ENCODE peak calls at places on chromosome 13, in four cellular contexts. H is body of pancreas, Y is hepatocyte, R is heart left ventricle. X is an unnamed sample. For H3K9me3 and H3K4me1, the result is how much of the 10 kb centered on the place peaks cover.

GRCh38 chr13:24053505-24054251 is 106.8 kb upstream of the SPATA13 start:
- DNase-seq in H (peak), R (peak), Y (peak), X (peak)

GRCh38 chr13:28046981-28047380 is 53.4 kb downstream of the FLT3 start:
- DNase-seq in H (no peak), R (no peak), Y (no peak), X (no peak)

GRCh38 chr13:49777746-49778614 is 14.5 kb downstream of the KPNA3 start:
- DNase-seq in H (no peak), R (no peak), Y (no peak), X (no peak)

GRCh38 chr13:21435231-21435630 is 23.9 kb downstream of the ZDHHC20 start:
- DNase-seq in H (no peak), R (no peak), Y (no peak), X (no peak)

GRCh38 chr13:87884874-87885273 is 213.7 kb downstream of the SLITRK5 start:
- DNase-seq in R (no peak), Y (peak), H (no peak), X (peak)

GRCh38 chr13:44401577-44401976 is 28.0 kb downstream of the SERP2 start:
- DNase-seq in R (no peak), H (no peak), Y (no peak), X (no peak)

GRCh38 chr13:86510792-86511191 is 711.6 kb upstream of the SLITRK6 start:
- DNase-seq in Y (no peak), R (no peak), H (no peak), X (no peak)

GRCh38 chr13:44379885-44380284 is 6.3 kb downstream of the SERP2 start:
- DNase-seq in H (no peak), R (no peak), Y (peak), X (no peak)

GRCh38 chr13:95106562-95106961 is 194.7 kb downstream of the ABCC4 start:
- DNase-seq in H (no peak), Y (no peak), R (no peak), X (no peak)

GRCh38 chr13:20940083-20940482 is 37.5 kb upstream of the XPO4 start:
- DNase-seq in Y (peak), H (no peak), R (no peak), X (no peak)

GRCh38 chr13:98975822-98976261 is 2.0 kb downstream of the DOCK9 start:
- DNase-seq in Y (no peak), R (no peak), H (no peak), X (no peak)

GRCh38 chr13:99044764-99045163 is 66.9 kb upstream of the DOCK9 start:
- DNase-seq in R (no peak), Y (no peak), H (no peak), X (no peak)

GRCh38 chr13:44048326-44048725 is 168.6 kb downstream of the LACC1 start:
- DNase-seq in Y (no peak), R (no peak), H (no peak), X (no peak)

GRCh38 chr13:26653842-26654241 is 96.4 kb downstream of the WASF3 start:
- DNase-seq in Y (no peak), R (no peak), H (no peak), X (no peak)

GRCh38 chr13:31094331-31095015 is 67.2 kb downstream of the HSPH1 start:
- DNase-seq in H (no peak), Y (no peak), R (no peak), X (no peak)

GRCh38 chr13:21395953-21396352 is 63.1 kb downstream of the ZDHHC20 start:
- DNase-seq in H (no peak), Y (no peak), R (no peak), X (no peak)

GRCh38 chr13:73900591-73900990 is 233.6 kb downstream of the KLF12 start:
- DNase-seq in H (no peak), R (no peak), Y (no peak), X (no peak)

GRCh38 chr13:25232937-25233515 is 54.3 kb downstream of the MTMR6 start:
- DNase-seq in H (no peak), Y (peak), R (no peak), X (no peak)

GRCh38 chr13:20363604-20364003 is 131.5 kb upstream of the GJB6 start:
- DNase-seq in Y (no peak), R (no peak), H (no peak), X (no peak)

GRCh38 chr13:51305558-51305957 is 33.9 kb upstream of the SERPINE3 start:
- DNase-seq in R (no peak), Y (no peak), H (no peak), X (no peak)

GRCh38 chr13:34012354-34012753 is 194.4 kb downstream of the RFC3 start:
- DNase-seq in R (no peak), H (no peak), Y (no peak), X (no peak)
- TF ChIP-seq CTCF in R (no peak), H (no peak), Y (no peak), X (no peak)

DNA sequence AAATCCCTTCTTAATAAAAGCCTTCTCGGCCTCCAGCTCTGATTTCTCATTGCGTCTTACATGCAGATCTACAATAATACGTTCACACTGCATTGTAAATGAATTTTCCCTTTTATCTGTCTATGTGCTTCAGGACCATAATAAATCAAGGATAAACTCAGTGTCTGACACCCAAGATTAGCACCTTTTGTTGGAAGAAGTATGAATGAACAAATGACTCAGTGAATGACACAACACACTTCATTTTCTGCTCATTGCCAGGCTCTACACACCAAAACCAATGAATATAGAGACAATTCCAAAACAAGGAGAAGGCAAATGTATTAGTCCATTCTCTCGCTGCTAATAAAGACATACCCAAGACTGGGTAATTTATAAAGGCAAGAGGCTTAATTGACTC is 1224.4 kb downstream of the EFNB2 start:
- DNase-seq in R (no peak), Y (no peak), H (no peak), X (no peak)
- H3K9me3 ChIP-seq in R (under half), Y (under half), H (under half), X (under half)

GRCh38 chr13:112202966-112203365 is 136.0 kb downstream of the SOX1 start:
- DNase-seq in R (no peak), Y (no peak), H (no peak), X (no peak)
- H3K4me1 ChIP-seq in R (under half), Y (under half), H (under half), X (under half)

GRCh38 chr13:78138756-78139155 is 220.1 kb upstream of the EDNRB start:
- DNase-seq in R (no peak), Y (peak), H (no peak), X (no peak)

GRCh38 chr13:78133511-78133910 is 214.9 kb upstream of the EDNRB start:
- DNase-seq in H (no peak), Y (no peak), R (no peak), X (peak)

GRCh38 chr13:78139765-78140164 is 221.1 kb upstream of the EDNRB start:
- DNase-seq in R (no peak), Y (no peak), H (no peak), X (peak)

GRCh38 chr13:78136966-78137365 is 218.3 kb upstream of the EDNRB start:
- DNase-seq in Y (no peak), H (no peak), R (no peak), X (no peak)

DNA sequence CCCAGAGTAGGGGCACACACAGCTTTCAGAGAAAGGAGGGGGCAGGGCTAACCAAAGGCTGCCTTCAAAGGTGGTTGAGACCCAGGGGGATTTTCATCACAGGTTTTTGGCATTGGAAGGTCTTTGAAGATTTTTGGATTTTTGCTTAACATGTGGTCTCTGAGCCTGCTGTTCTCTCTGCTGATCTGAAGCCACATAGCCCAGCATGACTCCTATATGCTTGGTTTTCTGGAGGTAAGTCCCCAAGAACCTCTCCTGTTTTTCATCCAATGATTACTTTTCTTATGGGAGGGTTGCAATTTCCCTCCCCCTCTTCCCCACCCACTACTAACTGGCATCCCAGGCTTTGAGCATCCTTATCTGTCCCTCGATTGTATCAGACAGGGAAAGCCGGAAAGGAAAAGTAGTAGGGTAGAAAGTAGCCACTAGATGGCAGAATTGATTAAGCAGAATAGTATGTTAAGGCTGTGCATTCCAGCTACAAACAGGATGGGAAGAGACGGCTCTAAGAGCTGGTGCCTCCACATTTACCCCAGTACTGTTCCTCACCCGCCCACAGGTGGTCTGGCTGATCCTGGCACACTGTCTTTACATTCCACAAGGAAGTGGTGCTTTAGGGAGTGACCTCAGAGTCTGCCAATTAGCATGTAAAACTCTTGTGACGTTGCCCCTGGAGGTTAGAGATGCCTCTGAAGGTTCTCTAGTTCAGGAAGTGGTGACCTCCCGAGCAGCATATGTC is 218.9 kb upstream of the EDNRB start:
- DNase-seq in H (peak), R (no peak), Y (peak), X (peak)
- TF ChIP-seq CTCF in H (peak), R (peak), Y (peak), X (peak)

DNA sequence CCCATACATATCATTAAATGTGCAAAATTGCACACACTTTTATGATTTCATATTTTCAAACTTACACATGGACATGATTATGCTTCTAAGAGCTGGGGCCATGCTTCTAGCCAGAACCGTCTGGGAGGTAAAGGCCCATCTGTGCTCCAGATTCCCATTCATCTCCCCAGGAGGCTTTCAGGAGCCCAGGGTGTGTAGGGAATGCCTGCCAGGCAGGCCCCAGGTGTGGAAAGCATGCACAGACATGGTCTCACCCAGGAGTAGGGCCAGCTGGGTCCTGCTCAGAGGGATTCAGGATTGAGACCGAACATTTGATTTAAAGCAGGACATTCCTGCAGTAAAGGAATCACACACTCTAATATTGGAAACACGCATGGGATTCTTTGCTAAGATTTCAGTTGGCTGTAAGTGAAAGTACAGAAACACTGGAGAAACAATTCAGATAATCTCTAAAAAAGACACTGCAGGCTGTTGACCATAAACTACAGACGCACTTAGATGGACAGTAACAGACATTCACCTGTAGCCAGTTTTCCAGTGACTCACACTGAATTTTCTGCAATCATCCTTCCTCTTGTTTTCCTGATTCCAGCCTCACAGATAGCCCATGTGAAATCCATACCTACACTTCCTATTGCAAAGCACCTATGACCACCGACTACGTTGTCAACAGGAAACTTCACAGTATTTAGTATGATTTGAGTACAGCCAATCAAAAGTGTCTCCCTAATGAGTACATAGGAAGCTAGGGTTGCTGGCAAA is 257.8 kb downstream of the TBC1D4 start:
- DNase-seq in H (no peak), Y (no peak), R (no peak), X (no peak)
- H3K9me3 ChIP-seq in H (under half), Y (under half), R (under half), X (under half)